ENCODE peak calls at places on chromosome 1, in five cellular contexts. C is PC-9, W is SK-N-SH, K is PC-3, M is HCT116. U is an unnamed sample. For H3K4me1, the result is how much of the 10 kb centered on the place peaks cover.

GRCh38 chr1:210711825-210712224 is 383.1 kb downstream of the HHAT start:
- DNase-seq in M (no peak), W (no peak), C (no peak), K (no peak), U (no peak)

GRCh38 chr1:236150972-236151371 is 8.6 kb downstream of the GPR137B start:
- DNase-seq in K (no peak), M (no peak), C (no peak), W (no peak), U (peak)

GRCh38 chr1:29120955-29121485 is 2.7 kb downstream of the TMEM200B start:
- DNase-seq in K (no peak), M (peak), W (peak), C (no peak), U (peak)

GRCh38 chr1:228862542-228863505 is 127.5 kb downstream of the RHOU start:
- DNase-seq in C (no peak), W (no peak), M (no peak), K (no peak), U (no peak)

GRCh38 chr1:207847116-207847515 is 63.8 kb downstream of the CD34 start:
- DNase-seq in M (no peak), C (no peak), K (peak), W (no peak), U (no peak)

GRCh38 chr1:200180821-200181220 is 153.3 kb downstream of the NR5A2 start:
- DNase-seq in M (peak), C (no peak), K (peak), W (no peak), U (peak)

GRCh38 chr1:16907870-16908758 is 12.3 kb downstream of the RNU1-2 start:
- DNase-seq in C (no peak), M (no peak), K (no peak), W (no peak), U (peak)

GRCh38 chr1:168127493-168127892 is 9.2 kb downstream of the GPR161 start:
- DNase-seq in C (no peak), W (no peak), M (no peak), K (no peak), U (no peak)

GRCh38 chr1:25094229-25094628 is 138.1 kb downstream of the SYF2 start:
- DNase-seq in W (no peak), C (no peak), M (no peak), K (no peak), U (no peak)
- H3K4me2 ChIP-seq in W (no peak), C (no peak), M (no peak), K (no peak), U (no peak)

GRCh38 chr1:57835620-57836019 is 411.8 kb upstream of the DAB1 start:
- DNase-seq in C (no peak), M (no peak), W (no peak), K (no peak), U (no peak)
- TF ChIP-seq CTCF in C (no peak), M (no peak), W (peak), K (no peak), U (no peak)

DNA sequence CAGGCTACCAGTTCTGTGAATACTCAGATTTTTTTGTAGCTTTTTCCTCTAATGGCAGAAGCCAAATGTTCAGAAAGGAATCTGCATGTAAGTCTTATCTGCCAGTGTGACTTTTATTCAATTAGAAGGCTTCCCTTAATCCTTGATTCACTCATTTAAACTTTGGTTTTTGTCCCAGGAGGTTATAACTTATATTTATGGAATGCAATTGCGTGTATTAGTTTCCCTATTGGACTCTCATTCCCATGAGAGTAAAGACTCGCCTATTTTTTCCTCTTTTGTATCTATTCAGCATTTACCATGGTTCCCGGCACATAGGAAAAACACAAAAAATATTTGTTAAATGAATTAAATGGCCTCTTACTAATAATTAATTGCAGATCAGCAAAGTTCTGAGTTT is 3.5 kb downstream of the NTMT2 start:
- DNase-seq in K (no peak), M (no peak), W (no peak), C (no peak), U (no peak)
- H3K4me1 ChIP-seq in K (under half), M (under half), W (under half), C (under half), U (under half)

DNA sequence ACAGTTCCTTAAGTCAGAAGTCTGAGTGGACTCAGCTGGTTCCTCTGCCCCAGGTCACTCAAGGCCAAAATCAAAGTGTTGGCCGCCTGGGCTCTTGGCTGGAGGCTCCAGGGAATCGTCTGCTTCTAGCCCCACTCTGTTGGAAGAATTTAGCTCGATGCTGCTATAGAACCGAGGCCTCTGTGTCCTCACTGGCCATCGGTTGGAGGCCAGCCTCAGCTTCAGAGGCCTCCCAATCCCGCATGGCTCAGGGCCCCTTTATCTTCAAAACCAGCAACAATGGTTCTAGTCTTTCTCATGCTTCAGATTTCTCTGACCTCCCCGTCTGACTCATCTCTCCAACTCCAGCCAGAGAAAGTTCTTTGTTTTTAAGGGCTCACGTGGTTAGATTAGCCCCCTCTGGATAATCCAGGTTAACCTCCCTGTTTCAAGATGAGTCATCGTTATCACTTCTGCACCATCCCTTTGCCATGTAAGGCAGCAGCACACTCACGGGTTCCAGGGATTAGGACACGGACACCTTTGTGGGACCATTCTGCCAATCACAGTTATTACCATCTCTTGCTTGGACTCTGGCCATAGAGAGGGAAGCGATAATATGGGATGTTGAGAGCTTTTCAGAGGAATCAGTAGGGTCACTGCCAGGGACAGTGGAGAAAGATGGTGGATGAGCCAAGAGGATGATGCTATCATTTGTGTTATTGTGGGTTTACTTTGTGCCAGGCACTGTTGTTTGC is 13.6 kb downstream of the FHAD1 start:
- DNase-seq in M (peak), K (peak), C (peak), W (no peak), U (no peak)
- H3K4me2 ChIP-seq in M (peak), K (no peak), C (no peak), W (no peak), U (no peak)

DNA sequence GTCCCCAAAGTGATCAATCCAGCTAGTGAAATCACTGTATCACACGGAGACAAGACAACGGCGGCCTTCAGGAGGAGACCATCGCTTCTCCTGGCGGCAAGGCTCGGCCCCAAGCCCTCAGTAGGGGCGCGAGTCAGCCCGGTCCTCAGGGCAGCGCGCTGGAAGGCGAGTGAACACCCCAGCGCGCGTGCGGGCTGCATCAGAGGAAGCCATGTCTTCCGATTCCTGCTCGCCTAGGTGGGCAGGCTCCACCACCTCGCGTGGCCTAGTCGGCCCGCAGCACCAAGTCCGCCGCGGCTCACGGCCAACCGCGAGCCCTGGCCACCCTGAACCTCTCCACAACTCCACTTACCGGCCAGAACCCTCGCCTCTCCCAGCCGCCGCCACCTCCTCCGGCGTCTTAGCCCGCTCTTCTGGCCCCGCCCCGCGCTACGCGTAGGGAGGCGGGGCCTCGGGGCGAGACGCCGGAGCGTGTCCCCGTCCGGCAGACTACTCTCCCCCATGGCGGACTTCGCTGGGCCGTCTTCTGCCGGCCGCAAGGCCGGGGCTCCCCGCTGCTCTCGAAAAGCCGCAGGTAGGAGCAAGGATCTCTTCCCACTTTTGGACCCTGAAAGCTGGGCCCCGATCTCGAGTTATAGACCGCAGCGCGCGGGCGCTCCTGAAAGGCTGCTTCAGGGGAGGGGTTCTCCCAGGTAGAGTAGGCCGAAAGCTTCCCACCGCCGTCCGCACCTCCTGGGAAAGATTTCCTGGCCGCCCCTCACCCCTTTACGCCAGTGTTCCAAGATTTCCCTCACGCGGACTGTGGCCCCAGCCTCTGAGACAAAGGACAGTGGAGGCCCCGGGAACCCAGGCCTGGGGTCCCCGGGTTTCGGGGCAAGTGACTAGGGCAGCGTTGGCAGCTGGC is at the start of the genes GLMN and RPAP2:
- DNase-seq in M (peak), C (peak), W (peak), K (peak), U (peak)
- TF ChIP-seq CTCF in M (no peak), C (no peak), W (peak), K (peak), U (no peak)

GRCh38 chr1:227731696-227732585 is 3.2 kb downstream of the JMJD4 start:
- DNase-seq in W (no peak), M (no peak), C (no peak), K (no peak), U (peak)

GRCh38 chr1:227733309-227733705 is 1.8 kb downstream of the JMJD4 start:
- DNase-seq in K (no peak), C (no peak), M (no peak), W (no peak), U (peak)

GRCh38 chr1:227731241-227731677 is 3.8 kb downstream of the JMJD4 start:
- DNase-seq in C (no peak), W (no peak), K (no peak), M (no peak), U (peak)

GRCh38 chr1:227733751-227734545 is 1.2 kb downstream of the JMJD4 start:
- DNase-seq in M (no peak), W (no peak), C (peak), K (peak), U (peak)

DNA sequence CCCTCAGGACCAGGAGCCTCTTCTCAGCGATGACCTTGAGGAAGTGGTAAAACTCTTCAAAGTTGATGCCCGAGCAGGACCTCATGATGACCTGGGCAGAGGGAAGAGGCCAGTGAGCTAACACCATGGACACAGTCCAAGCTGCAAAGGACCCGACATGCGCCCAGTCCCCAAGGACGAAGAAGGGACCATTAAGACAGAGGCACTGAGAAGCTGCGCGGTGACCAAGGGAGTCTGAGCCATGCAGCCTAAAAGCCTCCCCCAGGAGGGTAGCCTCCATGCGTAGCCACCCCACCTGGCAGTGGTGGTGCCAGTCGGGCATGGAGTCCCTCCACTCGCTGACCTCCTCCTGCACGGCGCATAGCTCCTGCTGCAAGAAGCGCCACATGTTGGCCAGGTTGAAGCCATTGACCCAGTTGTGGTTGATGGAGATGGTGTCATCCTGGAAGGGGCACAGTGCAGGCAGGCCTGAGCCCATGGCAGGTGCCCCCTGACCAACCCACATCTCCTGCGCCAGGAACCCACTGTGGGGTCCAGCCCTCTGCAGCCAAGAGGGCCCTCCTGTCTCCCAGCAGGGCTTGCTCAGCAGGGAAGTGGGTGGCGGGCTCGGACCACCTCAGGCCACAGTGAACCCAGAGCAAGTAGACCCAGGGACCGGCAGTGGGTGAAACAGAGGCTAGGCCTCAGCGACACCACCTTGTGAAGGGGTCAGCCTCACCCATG is 2.4 kb downstream of the JMJD4 start:
- DNase-seq in K (no peak), C (no peak), M (no peak), W (no peak), U (peak)
- H3K4me1 ChIP-seq in K (under half), C (under half), M (under half), W (under half), U (under half)

GRCh38 chr1:9784508-9785133 is 39.1 kb downstream of the CLSTN1 start:
- DNase-seq in W (peak), C (peak), K (peak), M (peak), U (peak)
- H3K4me2 ChIP-seq in W (no peak), C (no peak), K (no peak), M (no peak), U (no peak)

GRCh38 chr1:14363707-14364413 is 234.6 kb upstream of the KAZN start:
- DNase-seq in K (peak), W (no peak), C (no peak), M (no peak), U (no peak)
- TF ChIP-seq CTCF in K (peak), W (no peak), C (no peak), M (peak), U (peak)